ENCODE peak calls at places on chromosomes 1 and 21, in four cellular contexts. One of them, this sample, is unnamed.

GRCh38 chr1:26168410-26169167 is at the start of gene C1orf232:
- DNase-seq in activated CD8-positive, alpha-beta memory T cell treated with anti-CD3 and anti-CD28 coated beads for 24 hours: no peak
- DNase-seq in stimulated activated CD4-positive, alpha-beta T cell treated with anti-CD3 and anti-CD28 coated beads, Interleukin-2, amount 100 ng/mL, for 48 hours: no peak
- DNase-seq in CD8-positive, alpha-beta memory T cell: no peak
- DNase-seq in this sample: no peak

GRCh38 chr1:190864013-190864610 is 386.4 kb upstream of the BRINP3 start:
- DNase-seq in activated CD8-positive, alpha-beta memory T cell treated with anti-CD3 and anti-CD28 coated beads for 24 hours: no peak
- DNase-seq in stimulated activated CD4-positive, alpha-beta T cell treated with anti-CD3 and anti-CD28 coated beads, Interleukin-2, amount 100 ng/mL, for 48 hours: no peak
- DNase-seq in CD8-positive, alpha-beta memory T cell: no peak
- DNase-seq in this sample: no peak

GRCh38 chr21:16891821-16892220 is 621.0 kb upstream of the CXADR start:
- DNase-seq in CD8-positive, alpha-beta memory T cell: no peak
- DNase-seq in stimulated activated CD4-positive, alpha-beta T cell treated with anti-CD3 and anti-CD28 coated beads, Interleukin-2, amount 100 ng/mL, for 48 hours: no peak
- DNase-seq in activated CD8-positive, alpha-beta memory T cell treated with anti-CD3 and anti-CD28 coated beads for 24 hours: no peak
- DNase-seq in this sample: no peak

GRCh38 chr21:40793057-40793456 is 53.9 kb downstream of the DSCAM start:
- DNase-seq in activated CD8-positive, alpha-beta memory T cell treated with anti-CD3 and anti-CD28 coated beads for 24 hours: no peak
- DNase-seq in stimulated activated CD4-positive, alpha-beta T cell treated with anti-CD3 and anti-CD28 coated beads, Interleukin-2, amount 100 ng/mL, for 48 hours: no peak
- DNase-seq in CD8-positive, alpha-beta memory T cell: no peak
- DNase-seq in this sample: no peak

GRCh38 chr21:37416914-37417313 is 50.3 kb downstream of the DYRK1A start:
- DNase-seq in CD8-positive, alpha-beta memory T cell: no peak
- DNase-seq in stimulated activated CD4-positive, alpha-beta T cell treated with anti-CD3 and anti-CD28 coated beads, Interleukin-2, amount 100 ng/mL, for 48 hours: no peak
- DNase-seq in activated CD8-positive, alpha-beta memory T cell treated with anti-CD3 and anti-CD28 coated beads for 24 hours: no peak
- DNase-seq in this sample: no peak

GRCh38 chr1:211485480-211485857 is 6.5 kb downstream of the RD3 start:
- DNase-seq in activated CD8-positive, alpha-beta memory T cell treated with anti-CD3 and anti-CD28 coated beads for 24 hours: peak
- DNase-seq in CD8-positive, alpha-beta memory T cell: no peak
- DNase-seq in stimulated activated CD4-positive, alpha-beta T cell treated with anti-CD3 and anti-CD28 coated beads, Interleukin-2, amount 100 ng/mL, for 48 hours: no peak
- DNase-seq in this sample: no peak

GRCh38 chr1:9367806-9368205 is 75.1 kb downstream of the SPSB1 start:
- DNase-seq in stimulated activated CD4-positive, alpha-beta T cell treated with anti-CD3 and anti-CD28 coated beads, Interleukin-2, amount 100 ng/mL, for 48 hours: no peak
- DNase-seq in CD8-positive, alpha-beta memory T cell: no peak
- DNase-seq in activated CD8-positive, alpha-beta memory T cell treated with anti-CD3 and anti-CD28 coated beads for 24 hours: no peak
- DNase-seq in this sample: no peak

GRCh38 chr1:2399890-2400575 is 8.4 kb downstream of the RER1 start:
- DNase-seq in activated CD8-positive, alpha-beta memory T cell treated with anti-CD3 and anti-CD28 coated beads for 24 hours: no peak
- DNase-seq in stimulated activated CD4-positive, alpha-beta T cell treated with anti-CD3 and anti-CD28 coated beads, Interleukin-2, amount 100 ng/mL, for 48 hours: no peak
- DNase-seq in CD8-positive, alpha-beta memory T cell: no peak
- DNase-seq in this sample: no peak

GRCh38 chr1:86453664-86454063 is 15.1 kb upstream of the CLCA1 start:
- DNase-seq in CD8-positive, alpha-beta memory T cell: no peak
- DNase-seq in activated CD8-positive, alpha-beta memory T cell treated with anti-CD3 and anti-CD28 coated beads for 24 hours: no peak
- DNase-seq in stimulated activated CD4-positive, alpha-beta T cell treated with anti-CD3 and anti-CD28 coated beads, Interleukin-2, amount 100 ng/mL, for 48 hours: no peak
- DNase-seq in this sample: no peak

GRCh38 chr1:178091986-178092745 is 1.7 kb upstream of the RASAL2 start:
- DNase-seq in stimulated activated CD4-positive, alpha-beta T cell treated with anti-CD3 and anti-CD28 coated beads, Interleukin-2, amount 100 ng/mL, for 48 hours: no peak
- DNase-seq in activated CD8-positive, alpha-beta memory T cell treated with anti-CD3 and anti-CD28 coated beads for 24 hours: no peak
- DNase-seq in CD8-positive, alpha-beta memory T cell: no peak
- DNase-seq in this sample: no peak

GRCh38 chr1:167196185-167196584 is 24.5 kb upstream of the POU2F1 start:
- DNase-seq in stimulated activated CD4-positive, alpha-beta T cell treated with anti-CD3 and anti-CD28 coated beads, Interleukin-2, amount 100 ng/mL, for 48 hours: no peak
- DNase-seq in CD8-positive, alpha-beta memory T cell: no peak
- DNase-seq in activated CD8-positive, alpha-beta memory T cell treated with anti-CD3 and anti-CD28 coated beads for 24 hours: no peak
- DNase-seq in this sample: no peak

GRCh38 chr1:33336580-33336979 is 15.7 kb upstream of the A3GALT2 start:
- DNase-seq in stimulated activated CD4-positive, alpha-beta T cell treated with anti-CD3 and anti-CD28 coated beads, Interleukin-2, amount 100 ng/mL, for 48 hours: no peak
- DNase-seq in activated CD8-positive, alpha-beta memory T cell treated with anti-CD3 and anti-CD28 coated beads for 24 hours: no peak
- DNase-seq in CD8-positive, alpha-beta memory T cell: no peak
- DNase-seq in this sample: no peak

GRCh38 chr1:70008658-70009057 is 196.7 kb downstream of the LRRC40 start:
- DNase-seq in CD8-positive, alpha-beta memory T cell: no peak
- DNase-seq in activated CD8-positive, alpha-beta memory T cell treated with anti-CD3 and anti-CD28 coated beads for 24 hours: no peak
- DNase-seq in stimulated activated CD4-positive, alpha-beta T cell treated with anti-CD3 and anti-CD28 coated beads, Interleukin-2, amount 100 ng/mL, for 48 hours: no peak
- DNase-seq in this sample: no peak

GRCh38 chr1:230917284-230918135 is 49.2 kb upstream of the C1orf198 start:
- DNase-seq in stimulated activated CD4-positive, alpha-beta T cell treated with anti-CD3 and anti-CD28 coated beads, Interleukin-2, amount 100 ng/mL, for 48 hours: peak
- DNase-seq in activated CD8-positive, alpha-beta memory T cell treated with anti-CD3 and anti-CD28 coated beads for 24 hours: peak
- DNase-seq in CD8-positive, alpha-beta memory T cell: peak
- DNase-seq in this sample: peak

GRCh38 chr1:218939095-218939494 is 234.6 kb upstream of the LYPLAL1 start:
- DNase-seq in stimulated activated CD4-positive, alpha-beta T cell treated with anti-CD3 and anti-CD28 coated beads, Interleukin-2, amount 100 ng/mL, for 48 hours: no peak
- DNase-seq in activated CD8-positive, alpha-beta memory T cell treated with anti-CD3 and anti-CD28 coated beads for 24 hours: no peak
- DNase-seq in CD8-positive, alpha-beta memory T cell: no peak
- DNase-seq in this sample: no peak

GRCh38 chr1:61887076-61887867 is 145.0 kb downstream of the PATJ start:
- DNase-seq in stimulated activated CD4-positive, alpha-beta T cell treated with anti-CD3 and anti-CD28 coated beads, Interleukin-2, amount 100 ng/mL, for 48 hours: no peak
- DNase-seq in activated CD8-positive, alpha-beta memory T cell treated with anti-CD3 and anti-CD28 coated beads for 24 hours: no peak
- DNase-seq in CD8-positive, alpha-beta memory T cell: no peak
- DNase-seq in this sample: no peak

GRCh38 chr1:99557556-99558256 is 88.2 kb upstream of the PALMD start:
- DNase-seq in CD8-positive, alpha-beta memory T cell: no peak
- DNase-seq in stimulated activated CD4-positive, alpha-beta T cell treated with anti-CD3 and anti-CD28 coated beads, Interleukin-2, amount 100 ng/mL, for 48 hours: no peak
- DNase-seq in activated CD8-positive, alpha-beta memory T cell treated with anti-CD3 and anti-CD28 coated beads for 24 hours: no peak
- DNase-seq in this sample: no peak

GRCh38 chr1:17369466-17369865 is 2.5 kb upstream of the PADI6 start:
- DNase-seq in activated CD8-positive, alpha-beta memory T cell treated with anti-CD3 and anti-CD28 coated beads for 24 hours: no peak
- DNase-seq in stimulated activated CD4-positive, alpha-beta T cell treated with anti-CD3 and anti-CD28 coated beads, Interleukin-2, amount 100 ng/mL, for 48 hours: no peak
- DNase-seq in CD8-positive, alpha-beta memory T cell: no peak
- DNase-seq in this sample: no peak

GRCh38 chr1:46039571-46040052 is 92.8 kb downstream of the PIK3R3 start:
- DNase-seq in activated CD8-positive, alpha-beta memory T cell treated with anti-CD3 and anti-CD28 coated beads for 24 hours: no peak
- DNase-seq in CD8-positive, alpha-beta memory T cell: no peak
- DNase-seq in stimulated activated CD4-positive, alpha-beta T cell treated with anti-CD3 and anti-CD28 coated beads, Interleukin-2, amount 100 ng/mL, for 48 hours: no peak
- DNase-seq in this sample: no peak

GRCh38 chr1:27522860-27523665 is 33.1 kb upstream of the WASF2 start:
- DNase-seq in stimulated activated CD4-positive, alpha-beta T cell treated with anti-CD3 and anti-CD28 coated beads, Interleukin-2, amount 100 ng/mL, for 48 hours: peak
- DNase-seq in CD8-positive, alpha-beta memory T cell: peak
- DNase-seq in activated CD8-positive, alpha-beta memory T cell treated with anti-CD3 and anti-CD28 coated beads for 24 hours: peak
- DNase-seq in this sample: peak

GRCh38 chr1:18064564-18064963 is 43.0 kb upstream of the IGSF21 start:
- DNase-seq in CD8-positive, alpha-beta memory T cell: no peak
- DNase-seq in stimulated activated CD4-positive, alpha-beta T cell treated with anti-CD3 and anti-CD28 coated beads, Interleukin-2, amount 100 ng/mL, for 48 hours: no peak
- DNase-seq in activated CD8-positive, alpha-beta memory T cell treated with anti-CD3 and anti-CD28 coated beads for 24 hours: no peak
- DNase-seq in this sample: no peak

GRCh38 chr1:1777510-1777909 is 760 bp downstream of the NADK start:
- DNase-seq in stimulated activated CD4-positive, alpha-beta T cell treated with anti-CD3 and anti-CD28 coated beads, Interleukin-2, amount 100 ng/mL, for 48 hours: no peak
- DNase-seq in CD8-positive, alpha-beta memory T cell: peak
- DNase-seq in activated CD8-positive, alpha-beta memory T cell treated with anti-CD3 and anti-CD28 coated beads for 24 hours: no peak
- DNase-seq in this sample: no peak

GRCh38 chr1:202656951-202657646 is 53.2 kb downstream of the SYT2 start:
- DNase-seq in CD8-positive, alpha-beta memory T cell: no peak
- DNase-seq in activated CD8-positive, alpha-beta memory T cell treated with anti-CD3 and anti-CD28 coated beads for 24 hours: no peak
- DNase-seq in stimulated activated CD4-positive, alpha-beta T cell treated with anti-CD3 and anti-CD28 coated beads, Interleukin-2, amount 100 ng/mL, for 48 hours: no peak
- DNase-seq in this sample: no peak

GRCh38 chr1:113579256-113580018 is 179.8 kb downstream of the PHTF1 start:
- DNase-seq in activated CD8-positive, alpha-beta memory T cell treated with anti-CD3 and anti-CD28 coated beads for 24 hours: no peak
- DNase-seq in stimulated activated CD4-positive, alpha-beta T cell treated with anti-CD3 and anti-CD28 coated beads, Interleukin-2, amount 100 ng/mL, for 48 hours: no peak
- DNase-seq in CD8-positive, alpha-beta memory T cell: no peak
- DNase-seq in this sample: no peak

GRCh38 chr21:37753122-37753599 is 163.1 kb downstream of the KCNJ6 start:
- DNase-seq in activated CD8-positive, alpha-beta memory T cell treated with anti-CD3 and anti-CD28 coated beads for 24 hours: no peak
- DNase-seq in CD8-positive, alpha-beta memory T cell: no peak
- DNase-seq in stimulated activated CD4-positive, alpha-beta T cell treated with anti-CD3 and anti-CD28 coated beads, Interleukin-2, amount 100 ng/mL, for 48 hours: no peak
- DNase-seq in this sample: no peak

GRCh38 chr1:119080586-119080985 is 59.9 kb downstream of the WARS2 start:
- DNase-seq in CD8-positive, alpha-beta memory T cell: no peak
- DNase-seq in stimulated activated CD4-positive, alpha-beta T cell treated with anti-CD3 and anti-CD28 coated beads, Interleukin-2, amount 100 ng/mL, for 48 hours: no peak
- DNase-seq in activated CD8-positive, alpha-beta memory T cell treated with anti-CD3 and anti-CD28 coated beads for 24 hours: no peak
- DNase-seq in this sample: no peak

GRCh38 chr1:25572708-25573590 is 29.5 kb downstream of the LDLRAP1 start:
- DNase-seq in stimulated activated CD4-positive, alpha-beta T cell treated with anti-CD3 and anti-CD28 coated beads, Interleukin-2, amount 100 ng/mL, for 48 hours: peak
- DNase-seq in activated CD8-positive, alpha-beta memory T cell treated with anti-CD3 and anti-CD28 coated beads for 24 hours: peak
- DNase-seq in CD8-positive, alpha-beta memory T cell: peak
- DNase-seq in this sample: peak